ENCODE peak calls at places on chromosomes 11 and 22, in eight cellular contexts. One of them, this sample, is unnamed.

GRCh38 chr11:78647266-78647915 is 72.7 kb upstream of the NARS2 start:
- DNase-seq in central memory CD8-positive, alpha-beta T cell: peak
- DNase-seq in RKO: no peak
- DNase-seq in activated T-cell treated with anti-CD3 and anti-CD28 coated beads, Interleukin-2, amount 50 U/mL, for 24 hours: no peak
- DNase-seq in AML-193: no peak
- DNase-seq in cardiac fibroblast: no peak
- DNase-seq in lung microvascular endothelial cell: no peak
- DNase-seq in HTR-8/SVneo: no peak
- DNase-seq in this sample: no peak

GRCh38 chr11:20156876-20157613 is 3.2 kb downstream of the DBX1 start:
- DNase-seq in AML-193: no peak
- DNase-seq in lung microvascular endothelial cell: no peak
- DNase-seq in cardiac fibroblast: no peak
- DNase-seq in RKO: no peak
- DNase-seq in activated T-cell treated with anti-CD3 and anti-CD28 coated beads, Interleukin-2, amount 50 U/mL, for 24 hours: no peak
- DNase-seq in HTR-8/SVneo: no peak
- DNase-seq in central memory CD8-positive, alpha-beta T cell: no peak
- DNase-seq in this sample: no peak

GRCh38 chr22:19822301-19823117 is 32.2 kb downstream of the GNB1L start:
- DNase-seq in AML-193: no peak
- DNase-seq in RKO: no peak
- DNase-seq in HTR-8/SVneo: no peak
- DNase-seq in lung microvascular endothelial cell: no peak
- DNase-seq in cardiac fibroblast: no peak
- DNase-seq in activated T-cell treated with anti-CD3 and anti-CD28 coated beads, Interleukin-2, amount 50 U/mL, for 24 hours: peak
- DNase-seq in central memory CD8-positive, alpha-beta T cell: no peak
- DNase-seq in this sample: no peak

GRCh38 chr11:104033134-104033533 is 3.3 kb upstream of the DDI1 start:
- DNase-seq in activated T-cell treated with anti-CD3 and anti-CD28 coated beads, Interleukin-2, amount 50 U/mL, for 24 hours: no peak
- DNase-seq in AML-193: no peak
- DNase-seq in RKO: no peak
- DNase-seq in HTR-8/SVneo: peak
- DNase-seq in lung microvascular endothelial cell: peak
- DNase-seq in cardiac fibroblast: peak
- DNase-seq in central memory CD8-positive, alpha-beta T cell: no peak
- DNase-seq in this sample: no peak

GRCh38 chr11:126355926-126356897 is 726 bp downstream of the ST3GAL4 start:
- DNase-seq in RKO: peak
- DNase-seq in central memory CD8-positive, alpha-beta T cell: no peak
- DNase-seq in HTR-8/SVneo: no peak
- DNase-seq in activated T-cell treated with anti-CD3 and anti-CD28 coated beads, Interleukin-2, amount 50 U/mL, for 24 hours: peak
- DNase-seq in AML-193: peak
- DNase-seq in lung microvascular endothelial cell: peak
- DNase-seq in cardiac fibroblast: peak
- DNase-seq in this sample: no peak

GRCh38 chr22:24503137-24503850 is 8.2 kb downstream of the UPB1 start:
- DNase-seq in HTR-8/SVneo: peak
- DNase-seq in central memory CD8-positive, alpha-beta T cell: peak
- DNase-seq in activated T-cell treated with anti-CD3 and anti-CD28 coated beads, Interleukin-2, amount 50 U/mL, for 24 hours: peak
- DNase-seq in cardiac fibroblast: peak
- DNase-seq in lung microvascular endothelial cell: peak
- DNase-seq in RKO: peak
- DNase-seq in AML-193: peak
- DNase-seq in this sample: peak

GRCh38 chr11:102237096-102237735 is 80.1 kb upstream of the BIRC3 start:
- DNase-seq in central memory CD8-positive, alpha-beta T cell: no peak
- DNase-seq in HTR-8/SVneo: no peak
- DNase-seq in RKO: peak
- DNase-seq in activated T-cell treated with anti-CD3 and anti-CD28 coated beads, Interleukin-2, amount 50 U/mL, for 24 hours: no peak
- DNase-seq in AML-193: no peak
- DNase-seq in lung microvascular endothelial cell: no peak
- DNase-seq in cardiac fibroblast: peak
- DNase-seq in this sample: no peak

GRCh38 chr11:11458523-11458922 is 105.5 kb upstream of the CSNK2A3 start:
- DNase-seq in activated T-cell treated with anti-CD3 and anti-CD28 coated beads, Interleukin-2, amount 50 U/mL, for 24 hours: no peak
- DNase-seq in HTR-8/SVneo: no peak
- DNase-seq in RKO: no peak
- DNase-seq in lung microvascular endothelial cell: no peak
- DNase-seq in AML-193: no peak
- DNase-seq in central memory CD8-positive, alpha-beta T cell: no peak
- DNase-seq in cardiac fibroblast: no peak
- DNase-seq in this sample: no peak